ENCODE peak calls at places on chromosomes 3 and 15, in five cellular contexts. Z, S, H, T and U are unnamed samples.
A peak's percentile ranks its signal among the peaks of the same experiment; 100 is the strongest.

GRCh38 chr15:93829115-93829849 is 402.1 kb upstream of the MCTP2 start:
- DNase-seq in Z (peak; percentile 25), S (no peak), H (no peak), T (no peak), U (no peak)

GRCh38 chr3:157330206-157330605 is 106.4 kb upstream of the PTX3 start:
- DNase-seq in Z (no peak), S (no peak), H (no peak), T (no peak), U (no peak)

GRCh38 chr3:197298341-197298857 is at the start of gene DLG1:
- DNase-seq in Z (peak; percentile 77), S (peak; percentile 88), H (peak; percentile 53), T (peak; percentile 73), U (peak; percentile 91)

GRCh38 chr3:71219744-71220638 is 363.5 kb downstream of the FOXP1 start:
- DNase-seq in Z (no peak), S (peak; percentile 29), H (no peak), T (no peak), U (no peak)

GRCh38 chr3:124409650-124410275 is 320.5 kb upstream of the UMPS start:
- DNase-seq in Z (no peak), S (no peak), H (no peak), T (no peak), U (no peak)

GRCh38 chr3:128549283-128550112 is 56.5 kb upstream of the GATA2 start:
- DNase-seq in Z (no peak), S (peak; percentile 12), H (no peak), T (no peak), U (no peak)

GRCh38 chr3:126544596-126545281 is 14.0 kb downstream of the C3orf22 start:
- DNase-seq in Z (no peak), S (no peak), H (no peak), T (no peak), U (no peak)

GRCh38 chr3:177608443-177608842 is 411.2 kb upstream of the TBL1XR1 start:
- DNase-seq in Z (no peak), S (no peak), H (no peak), T (no peak), U (no peak)

GRCh38 chr3:66712210-66712609 is 211.4 kb upstream of the LRIG1 start:
- DNase-seq in Z (no peak), S (no peak), H (no peak), T (no peak), U (no peak)

GRCh38 chr15:74866090-74866489 is 7.1 kb downstream of the SCAMP2 start:
- DNase-seq in Z (no peak), S (no peak), H (no peak), T (no peak), U (no peak)

GRCh38 chr3:31981206-31982181 is at the start of the genes OSBPL10 and ZNF860:
- DNase-seq in Z (peak; percentile 71), S (peak; percentile 73), H (no peak), T (no peak), U (peak; percentile 87)

GRCh38 chr3:15206662-15207576 is 873 bp downstream of the CAPN7 start:
- DNase-seq in Z (peak; percentile 29), S (peak; percentile 53), H (no peak), T (peak; percentile 36), U (no peak)

GRCh38 chr3:141797167-141797773 is 34.1 kb downstream of the GRK7 start:
- DNase-seq in Z (no peak), S (no peak), H (no peak), T (peak; percentile 70), U (peak; percentile 63)

GRCh38 chr3:72347819-72348319 is 500.4 kb downstream of the SHQ1 start:
- DNase-seq in Z (no peak), S (no peak), H (peak; percentile 50), T (no peak), U (no peak)

GRCh38 chr3:13419356-13420050 is 619 bp downstream of the NUP210 start:
- DNase-seq in Z (peak; percentile 63), S (no peak), H (no peak), T (no peak), U (no peak)

GRCh38 chr3:139541156-139541897 is 1.8 kb upstream of the RBP1 start:
- DNase-seq in Z (no peak), S (no peak), H (no peak), T (no peak), U (no peak)

GRCh38 chr3:58271901-58272501 is 34.0 kb upstream of the RPP14 start:
- DNase-seq in Z (no peak), S (no peak), H (no peak), T (no peak), U (no peak)

GRCh38 chr3:5036858-5037257 is 57.6 kb downstream of the BHLHE40 start:
- DNase-seq in Z (no peak), S (no peak), H (no peak), T (no peak), U (no peak)

GRCh38 chr3:154864947-154865346 is 215.2 kb upstream of the MME start:
- DNase-seq in Z (no peak), S (no peak), H (no peak), T (no peak), U (no peak)

GRCh38 chr3:117547956-117548550 is 838.5 kb downstream of the TUSC7 start:
- DNase-seq in Z (no peak), S (no peak), H (no peak), T (no peak), U (no peak)

GRCh38 chr15:98649621-98649995 is 1.3 kb downstream of the IGF1R start:
- DNase-seq in Z (peak; percentile 31), S (no peak), H (no peak), T (no peak), U (no peak)

GRCh38 chr3:71583569-71584215 is at the start of gene FOXP1:
- DNase-seq in Z (peak; percentile 58), S (peak; percentile 66), H (no peak), T (peak; percentile 55), U (peak; percentile 82)

GRCh38 chr15:42736178-42736792 is 643 bp downstream of the CDAN1 start:
- DNase-seq in Z (peak; percentile 25), S (no peak), H (no peak), T (no peak), U (no peak)

GRCh38 chr15:85582719-85583089 is 202.3 kb downstream of the AKAP13 start:
- DNase-seq in Z (no peak), S (no peak), H (peak; percentile 28), T (no peak), U (no peak)

GRCh38 chr3:25532763-25533162 is 104.7 kb downstream of the RARB start:
- DNase-seq in Z (peak; percentile 18), S (peak; percentile 15), H (no peak), T (no peak), U (peak; percentile 72)

GRCh38 chr3:12415014-12415653 is 69.1 kb upstream of the TSEN2 start:
- DNase-seq in Z (no peak), S (no peak), H (no peak), T (no peak), U (no peak)

GRCh38 chr3:71847794-71848193 is 62.8 kb upstream of the PROK2 start:
- DNase-seq in Z (no peak), S (no peak), H (no peak), T (no peak), U (no peak)

GRCh38 chr3:172289583-172289982 is 158.7 kb downstream of the GHSR start:
- DNase-seq in Z (peak; percentile 22), S (no peak), H (no peak), T (no peak), U (no peak)

GRCh38 chr3:115322901-115323300 is 175.8 kb upstream of the ZBTB20 start:
- DNase-seq in Z (no peak), S (no peak), H (no peak), T (no peak), U (no peak)

GRCh38 chr3:115323380-115323779 is 176.3 kb upstream of the ZBTB20 start:
- DNase-seq in Z (no peak), S (no peak), H (no peak), T (no peak), U (no peak)

GRCh38 chr3:115324056-115324455 is 177.0 kb upstream of the ZBTB20 start:
- DNase-seq in Z (no peak), S (no peak), H (no peak), T (no peak), U (no peak)

GRCh38 chr3:115325539-115325938 is 178.5 kb upstream of the ZBTB20 start:
- DNase-seq in Z (peak; percentile 23), S (peak; percentile 5), H (no peak), T (peak; percentile 50), U (no peak)

GRCh38 chr3:115321396-115321795 is 174.3 kb upstream of the ZBTB20 start:
- DNase-seq in Z (no peak), S (no peak), H (no peak), T (no peak), U (no peak)
- TF ChIP-seq SUZ12 in Z (no peak), S (no peak), H (no peak), T (no peak), U (no peak)

DNA sequence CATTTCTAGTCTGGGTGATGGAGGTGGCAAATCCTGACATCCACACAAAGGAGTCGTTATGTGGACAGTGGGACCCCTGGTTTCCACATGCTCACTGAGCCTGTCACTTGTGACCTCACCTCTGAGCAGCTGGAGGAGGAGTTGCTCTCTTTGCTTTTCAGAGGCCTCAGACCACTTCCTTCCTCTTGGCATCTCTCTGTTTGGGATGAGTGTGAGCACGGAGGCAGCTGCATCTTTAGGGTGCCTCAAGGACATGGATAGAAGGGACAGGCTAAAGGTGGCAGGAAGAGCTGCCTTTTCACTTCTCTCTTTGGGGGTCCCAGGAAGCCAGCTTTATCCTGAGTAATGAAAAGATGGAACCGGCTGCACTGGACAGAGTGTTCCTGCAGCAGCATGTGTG is 31.9 kb downstream of the GPR171 start:
- DNase-seq in Z (no peak), S (peak; percentile 56), H (no peak), T (no peak), U (no peak)
- TF ChIP-seq SUZ12 in Z (no peak), S (no peak), H (no peak), T (no peak), U (no peak)

DNA sequence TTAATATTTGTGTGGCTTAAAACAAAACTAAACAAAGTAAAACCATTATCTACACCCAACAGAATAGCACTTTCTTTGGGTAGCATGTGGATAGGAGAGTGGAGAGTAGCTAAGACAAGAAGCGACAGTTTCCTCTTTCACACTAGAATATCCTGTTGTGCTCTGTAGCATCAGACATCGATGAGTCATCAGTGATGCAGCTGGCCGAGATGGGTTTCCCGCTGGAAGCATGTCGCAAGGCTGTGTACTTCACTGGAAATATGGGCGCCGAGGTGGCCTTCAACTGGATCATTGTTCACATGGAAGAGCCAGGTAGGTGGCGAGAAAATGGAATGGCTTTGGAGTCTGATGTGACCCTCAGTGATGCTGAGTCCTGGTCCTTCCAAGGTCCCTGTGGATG is 108.1 kb downstream of the USP13 start:
- DNase-seq in Z (no peak), S (peak; percentile 24), H (no peak), T (no peak), U (no peak)
- TF ChIP-seq SUZ12 in Z (no peak), S (no peak), H (no peak), T (no peak), U (no peak)

GRCh38 chr3:134468519-134468918 is 17.3 kb downstream of the ANAPC13 start:
- DNase-seq in Z (no peak), S (no peak), H (no peak), T (no peak), U (no peak)
- TF ChIP-seq SUZ12 in Z (no peak), S (no peak), H (no peak), T (no peak), U (no peak)

GRCh38 chr3:10764314-10765051 is 51.5 kb upstream of the SLC6A11 start:
- DNase-seq in Z (no peak), S (peak; percentile 18), H (no peak), T (no peak), U (no peak)
- TF ChIP-seq SUZ12 in Z (no peak), S (no peak), H (no peak), T (no peak), U (no peak)